ENCODE peak calls at places on chromosomes 1 and 21, in four cellular contexts. One of them, this sample, is unnamed.

GRCh38 chr1:183630748-183631147 is 4.8 kb downstream of the ARPC5 start:
- DNase-seq in foreskin keratinocyte: no peak
- DNase-seq in CD4-positive, CD25-positive, alpha-beta regulatory T cell: no peak
- DNase-seq in upper lobe of right lung: no peak
- DNase-seq in this sample: peak; percentile 72

GRCh38 chr21:32381571-32381970 is 11.2 kb downstream of the URB1 start:
- DNase-seq in foreskin keratinocyte: no peak
- DNase-seq in CD4-positive, CD25-positive, alpha-beta regulatory T cell: no peak
- DNase-seq in upper lobe of right lung: no peak
- DNase-seq in this sample: no peak

GRCh38 chr1:155277070-155277895 is at the start of gene HCN3:
- DNase-seq in foreskin keratinocyte: peak; percentile 82
- DNase-seq in CD4-positive, CD25-positive, alpha-beta regulatory T cell: peak; percentile 90
- DNase-seq in upper lobe of right lung: peak; percentile 99
- DNase-seq in this sample: peak; percentile 97

GRCh38 chr1:11526071-11526895 is 47.3 kb downstream of the DISP3 start:
- DNase-seq in foreskin keratinocyte: peak; percentile 3
- DNase-seq in CD4-positive, CD25-positive, alpha-beta regulatory T cell: no peak
- DNase-seq in upper lobe of right lung: peak; percentile 52
- DNase-seq in this sample: no peak

GRCh38 chr1:79441243-79441642 is 434.7 kb upstream of the ADGRL4 start:
- DNase-seq in foreskin keratinocyte: no peak
- DNase-seq in CD4-positive, CD25-positive, alpha-beta regulatory T cell: no peak
- DNase-seq in upper lobe of right lung: no peak
- DNase-seq in this sample: no peak

GRCh38 chr1:242055921-242056320 is 57.0 kb upstream of the MAP1LC3C start:
- DNase-seq in foreskin keratinocyte: peak; percentile 57
- DNase-seq in CD4-positive, CD25-positive, alpha-beta regulatory T cell: no peak
- DNase-seq in upper lobe of right lung: no peak
- DNase-seq in this sample: no peak

GRCh38 chr1:85116856-85117255 is 68.6 kb upstream of the MCOLN3 start:
- DNase-seq in foreskin keratinocyte: peak; percentile 13
- DNase-seq in CD4-positive, CD25-positive, alpha-beta regulatory T cell: no peak
- DNase-seq in upper lobe of right lung: no peak
- DNase-seq in this sample: no peak

GRCh38 chr1:21058035-21058793 is 118.5 kb downstream of the EIF4G3 start:
- DNase-seq in foreskin keratinocyte: no peak
- DNase-seq in CD4-positive, CD25-positive, alpha-beta regulatory T cell: no peak
- DNase-seq in upper lobe of right lung: no peak
- DNase-seq in this sample: no peak

GRCh38 chr1:212712451-212713303 is 13.0 kb upstream of the BATF3 start:
- DNase-seq in foreskin keratinocyte: peak; percentile 74
- DNase-seq in CD4-positive, CD25-positive, alpha-beta regulatory T cell: no peak
- DNase-seq in upper lobe of right lung: no peak
- DNase-seq in this sample: peak; percentile 58

GRCh38 chr1:69567847-69568434 is at the start of gene LRRC7:
- DNase-seq in foreskin keratinocyte: peak; percentile 18
- DNase-seq in CD4-positive, CD25-positive, alpha-beta regulatory T cell: no peak
- DNase-seq in upper lobe of right lung: peak; percentile 63
- DNase-seq in this sample: peak; percentile 58

GRCh38 chr1:24186993-24187790 is at the start of gene IFNLR1:
- DNase-seq in foreskin keratinocyte: peak; percentile 32
- DNase-seq in CD4-positive, CD25-positive, alpha-beta regulatory T cell: peak; percentile 73
- DNase-seq in upper lobe of right lung: peak; percentile 91
- DNase-seq in this sample: peak; percentile 26

GRCh38 chr1:81954388-81955023 is 153.8 kb downstream of the ADGRL2 start:
- DNase-seq in foreskin keratinocyte: no peak
- DNase-seq in CD4-positive, CD25-positive, alpha-beta regulatory T cell: no peak
- DNase-seq in upper lobe of right lung: no peak
- DNase-seq in this sample: no peak

GRCh38 chr1:234917495-234918188 is 211.0 kb downstream of the TOMM20 start:
- DNase-seq in foreskin keratinocyte: no peak
- DNase-seq in CD4-positive, CD25-positive, alpha-beta regulatory T cell: no peak
- DNase-seq in upper lobe of right lung: peak; percentile 68
- DNase-seq in this sample: no peak

GRCh38 chr1:108591471-108591870 is 31.6 kb downstream of the EEIG2 start:
- DNase-seq in foreskin keratinocyte: no peak
- DNase-seq in CD4-positive, CD25-positive, alpha-beta regulatory T cell: no peak
- DNase-seq in upper lobe of right lung: no peak
- DNase-seq in this sample: no peak

GRCh38 chr1:160620942-160621632 is 25.8 kb downstream of the SLAMF1 start:
- DNase-seq in foreskin keratinocyte: no peak
- DNase-seq in CD4-positive, CD25-positive, alpha-beta regulatory T cell: no peak
- DNase-seq in upper lobe of right lung: no peak
- DNase-seq in this sample: no peak
- H3K4me1 ChIP-seq in foreskin keratinocyte: no peaks in the 10 kb centered on the region
- H3K4me1 ChIP-seq in CD4-positive, CD25-positive, alpha-beta regulatory T cell: peaks cover 58% of the 10 kb centered on the region
- H3K4me1 ChIP-seq in upper lobe of right lung: no peaks in the 10 kb centered on the region
- H3K4me1 ChIP-seq in this sample: no peaks in the 10 kb centered on the region

DNA sequence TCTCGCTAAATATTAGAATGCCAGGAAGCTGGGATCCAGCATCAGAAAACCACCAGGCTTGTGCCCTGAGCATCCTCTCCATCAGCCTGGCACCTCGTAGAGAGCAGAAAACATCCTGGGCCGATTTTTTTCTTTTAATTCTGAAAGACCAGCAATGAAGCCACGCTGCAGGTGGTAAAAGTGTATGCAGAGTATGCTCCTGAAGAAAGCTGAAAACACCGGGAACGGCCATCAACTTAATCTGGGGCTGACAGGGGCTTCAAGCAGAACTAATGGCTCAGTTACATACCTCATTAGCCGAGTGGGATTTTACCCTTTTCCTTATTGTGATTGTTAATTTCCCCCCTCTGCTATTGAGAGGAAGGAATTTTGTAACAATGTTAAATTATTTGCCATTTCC is 71.3 kb downstream of the RRAGC start:
- DNase-seq in foreskin keratinocyte: no peak
- DNase-seq in CD4-positive, CD25-positive, alpha-beta regulatory T cell: no peak
- DNase-seq in upper lobe of right lung: no peak
- DNase-seq in this sample: no peak
- H3K27me3 ChIP-seq in foreskin keratinocyte: peaks cover 55% of the 10 kb centered on the region
- H3K27me3 ChIP-seq in CD4-positive, CD25-positive, alpha-beta regulatory T cell: peaks cover 13% of the 10 kb centered on the region
- H3K27me3 ChIP-seq in upper lobe of right lung: peaks cover 61% of the 10 kb centered on the region
- H3K27me3 ChIP-seq in this sample: no peaks in the 10 kb centered on the region

DNA sequence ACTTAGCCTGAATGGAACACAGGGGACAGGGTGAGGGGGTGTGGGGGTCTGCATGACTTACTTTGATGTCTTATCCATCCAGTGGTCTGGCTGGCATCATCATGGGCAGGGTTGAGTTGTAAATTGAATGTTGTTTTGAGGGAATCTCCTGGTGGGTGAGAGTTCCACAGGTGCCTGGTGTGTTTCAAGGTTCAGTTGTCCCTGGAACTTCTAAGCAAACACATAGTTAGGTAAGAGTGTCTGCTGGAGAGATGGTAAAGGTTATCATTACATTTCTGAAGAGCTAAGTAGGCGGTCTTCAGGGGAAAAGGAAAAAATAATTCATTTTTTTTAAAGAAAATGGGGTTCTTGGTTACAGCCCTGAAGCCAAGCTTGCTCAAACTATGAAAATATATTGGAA is 46.0 kb upstream of the SIPA1L2 start:
- DNase-seq in foreskin keratinocyte: no peak
- DNase-seq in CD4-positive, CD25-positive, alpha-beta regulatory T cell: no peak
- DNase-seq in upper lobe of right lung: no peak
- DNase-seq in this sample: no peak
- H3K27ac ChIP-seq in foreskin keratinocyte: no peak overlapping the region
- H3K27ac ChIP-seq in CD4-positive, CD25-positive, alpha-beta regulatory T cell: no peak overlapping the region
- H3K27ac ChIP-seq in upper lobe of right lung: no peak overlapping the region
- H3K27ac ChIP-seq in this sample: peak overlapping the region; percentile 36

GRCh38 chr1:27148591-27148990 is 6.3 kb downstream of the SLC9A1 start:
- DNase-seq in foreskin keratinocyte: no peak
- DNase-seq in CD4-positive, CD25-positive, alpha-beta regulatory T cell: no peak
- DNase-seq in upper lobe of right lung: no peak
- DNase-seq in this sample: no peak

GRCh38 chr1:27149714-27150113 is 5.2 kb downstream of the SLC9A1 start:
- DNase-seq in foreskin keratinocyte: no peak
- DNase-seq in CD4-positive, CD25-positive, alpha-beta regulatory T cell: no peak
- DNase-seq in upper lobe of right lung: no peak
- DNase-seq in this sample: no peak

GRCh38 chr1:27150183-27150582 is 4.7 kb downstream of the SLC9A1 start:
- DNase-seq in foreskin keratinocyte: no peak
- DNase-seq in CD4-positive, CD25-positive, alpha-beta regulatory T cell: no peak
- DNase-seq in upper lobe of right lung: no peak
- DNase-seq in this sample: no peak

GRCh38 chr1:27147842-27148518 is 6.9 kb downstream of the SLC9A1 start:
- DNase-seq in foreskin keratinocyte: no peak
- DNase-seq in CD4-positive, CD25-positive, alpha-beta regulatory T cell: no peak
- DNase-seq in upper lobe of right lung: no peak
- DNase-seq in this sample: no peak

GRCh38 chr1:27149084-27149483 is 5.8 kb downstream of the SLC9A1 start:
- DNase-seq in foreskin keratinocyte: no peak
- DNase-seq in CD4-positive, CD25-positive, alpha-beta regulatory T cell: no peak
- DNase-seq in upper lobe of right lung: no peak
- DNase-seq in this sample: no peak
- H3K4me1 ChIP-seq in foreskin keratinocyte: peaks cover 24% of the 10 kb centered on the region
- H3K4me1 ChIP-seq in CD4-positive, CD25-positive, alpha-beta regulatory T cell: peaks cover 39% of the 10 kb centered on the region
- H3K4me1 ChIP-seq in upper lobe of right lung: peaks cover 66% of the 10 kb centered on the region
- H3K4me1 ChIP-seq in this sample: peaks cover 22% of the 10 kb centered on the region

GRCh38 chr1:182485861-182486260 is 35.9 kb downstream of the RGSL1 start:
- DNase-seq in foreskin keratinocyte: no peak
- DNase-seq in CD4-positive, CD25-positive, alpha-beta regulatory T cell: no peak
- DNase-seq in upper lobe of right lung: no peak
- DNase-seq in this sample: no peak

GRCh38 chr1:182488803-182489202 is 38.9 kb downstream of the RGSL1 start:
- DNase-seq in foreskin keratinocyte: no peak
- DNase-seq in CD4-positive, CD25-positive, alpha-beta regulatory T cell: no peak
- DNase-seq in upper lobe of right lung: no peak
- DNase-seq in this sample: no peak

GRCh38 chr1:182478238-182478637 is 28.3 kb downstream of the RGSL1 start:
- DNase-seq in foreskin keratinocyte: no peak
- DNase-seq in CD4-positive, CD25-positive, alpha-beta regulatory T cell: no peak
- DNase-seq in upper lobe of right lung: no peak
- DNase-seq in this sample: no peak

GRCh38 chr1:182484531-182485257 is 34.7 kb downstream of the RGSL1 start:
- DNase-seq in foreskin keratinocyte: peak; percentile 6
- DNase-seq in CD4-positive, CD25-positive, alpha-beta regulatory T cell: no peak
- DNase-seq in upper lobe of right lung: peak; percentile 64
- DNase-seq in this sample: no peak

DNA sequence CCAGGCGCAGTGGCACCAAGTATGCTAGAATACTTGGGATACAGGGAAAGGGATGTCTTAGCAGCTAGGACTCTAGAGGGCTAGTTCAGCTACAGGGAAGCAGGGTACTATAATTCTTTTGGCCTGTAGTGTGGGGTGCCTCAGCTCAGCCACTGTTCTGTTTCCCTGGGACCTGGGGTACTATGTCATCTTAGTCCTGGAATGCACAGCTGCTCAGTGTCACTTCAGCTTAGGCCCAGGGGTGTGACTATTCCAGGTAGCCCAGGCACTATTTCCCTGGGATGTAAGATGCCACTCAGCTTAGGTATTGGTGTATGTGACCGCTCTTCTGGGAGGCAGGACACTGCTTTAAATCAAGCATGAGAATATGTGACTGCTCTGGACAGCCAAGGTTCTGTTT is 34.1 kb downstream of the RGSL1 start:
- DNase-seq in foreskin keratinocyte: no peak
- DNase-seq in CD4-positive, CD25-positive, alpha-beta regulatory T cell: no peak
- DNase-seq in upper lobe of right lung: no peak
- DNase-seq in this sample: no peak
- H3K27me3 ChIP-seq in foreskin keratinocyte: no peaks in the 10 kb centered on the region
- H3K27me3 ChIP-seq in CD4-positive, CD25-positive, alpha-beta regulatory T cell: peaks cover 3% of the 10 kb centered on the region
- H3K27me3 ChIP-seq in upper lobe of right lung: no peaks in the 10 kb centered on the region
- H3K27me3 ChIP-seq in this sample: no peaks in the 10 kb centered on the region

GRCh38 chr1:202862672-202863560 is 26.0 kb downstream of the RABIF start:
- DNase-seq in foreskin keratinocyte: no peak
- DNase-seq in CD4-positive, CD25-positive, alpha-beta regulatory T cell: no peak
- DNase-seq in upper lobe of right lung: no peak
- DNase-seq in this sample: no peak
- H3K27ac ChIP-seq in foreskin keratinocyte: no peak overlapping the region
- H3K27ac ChIP-seq in CD4-positive, CD25-positive, alpha-beta regulatory T cell: no peak overlapping the region
- H3K27ac ChIP-seq in upper lobe of right lung: no peak overlapping the region
- H3K27ac ChIP-seq in this sample: no peak overlapping the region

GRCh38 chr21:41955516-41955915 is 1.7 kb upstream of the C2CD2 start:
- DNase-seq in foreskin keratinocyte: no peak
- DNase-seq in CD4-positive, CD25-positive, alpha-beta regulatory T cell: no peak
- DNase-seq in upper lobe of right lung: no peak
- DNase-seq in this sample: no peak
- H3K4me1 ChIP-seq in foreskin keratinocyte: peaks cover 26% of the 10 kb centered on the region
- H3K4me1 ChIP-seq in CD4-positive, CD25-positive, alpha-beta regulatory T cell: no peaks in the 10 kb centered on the region
- H3K4me1 ChIP-seq in upper lobe of right lung: peaks cover 36% of the 10 kb centered on the region
- H3K4me1 ChIP-seq in this sample: peaks cover 16% of the 10 kb centered on the region

This sample was measured in cardiac muscle cell.